ENCODE peak calls at places on chromosomes 2 and 18, in seven cellular contexts. V is activated naive CD4-positive, alpha-beta T cell; F is GM13977; J is AG08396; K is GM13976; I is NCI-H82; R is midbrain. C is an unnamed sample.

GRCh38 chr2:176729706-176730569 is 460.7 kb downstream of the MTX2 start:
- DNase-seq in K (no peak), F (no peak), J (no peak), V (no peak), R (no peak), I (peak), C (no peak)

GRCh38 chr2:231395188-231396057 is at the start of gene B3GNT7:
- DNase-seq in V (no peak), R (no peak), K (peak), J (no peak), I (no peak), F (peak), C (no peak)

GRCh38 chr2:188902906-188903305 is 71.3 kb upstream of the COL3A1 start:
- DNase-seq in I (no peak), K (no peak), V (no peak), F (no peak), J (peak), R (no peak), C (no peak)

GRCh38 chr2:234290671-234291070 is 206.2 kb downstream of the ARL4C start:
- DNase-seq in R (no peak), J (no peak), I (no peak), V (no peak), K (no peak), F (peak), C (peak)

GRCh38 chr2:168773719-168774521 is 28.5 kb upstream of the NOSTRIN start:
- DNase-seq in R (peak), K (peak), I (peak), F (peak), J (peak), V (no peak), C (no peak)

GRCh38 chr18:36899289-36899688 is 70.4 kb downstream of the KIAA1328 start:
- DNase-seq in I (peak), R (no peak), V (no peak), K (no peak), F (peak), J (no peak), C (no peak)

GRCh38 chr2:204234879-204235278 is 298.3 kb downstream of the ICOS start:
- DNase-seq in I (no peak), R (no peak), V (no peak), F (no peak), K (no peak), J (peak), C (no peak)

GRCh38 chr18:8696749-8697211 is 8.6 kb upstream of the MTCL1 start:
- DNase-seq in I (peak), F (peak), K (peak), R (peak), J (peak), V (peak), C (no peak)

GRCh38 chr18:50720281-50720680 is 99.5 kb downstream of the MRO start:
- DNase-seq in K (no peak), I (peak), V (no peak), J (no peak), R (no peak), F (no peak), C (no peak)

GRCh38 chr2:100820346-100821254 is 661 bp downstream of the NPAS2 start:
- DNase-seq in R (no peak), J (peak), I (no peak), K (peak), V (no peak), F (peak), C (no peak)

GRCh38 chr18:49021433-49022129 is 70.8 kb upstream of the SMAD7 start:
- DNase-seq in R (no peak), K (peak), V (no peak), J (no peak), F (peak), I (peak), C (peak)

GRCh38 chr18:23617412-23618009 is 31.2 kb upstream of the NPC1 start:
- DNase-seq in F (peak), J (no peak), V (no peak), K (peak), R (no peak), I (no peak), C (peak)

GRCh38 chr18:471701-472100 is 28.8 kb downstream of the COLEC12 start:
- DNase-seq in K (no peak), R (no peak), J (no peak), I (no peak), V (no peak), F (no peak), C (no peak)

GRCh38 chr2:8087480-8087840 is 594.4 kb upstream of the ID2 start:
- DNase-seq in J (no peak), I (no peak), V (no peak), K (no peak), F (no peak), R (no peak), C (no peak)

GRCh38 chr18:21110667-21111350 is 804 bp downstream of the ROCK1 start:
- DNase-seq in R (no peak), I (peak), F (peak), J (peak), V (peak), K (peak), C (no peak)

GRCh38 chr2:85756195-85756594 is 2.4 kb downstream of the ATOH8 start:
- DNase-seq in F (no peak), J (no peak), V (no peak), K (no peak), I (no peak), R (no peak), C (no peak)

GRCh38 chr2:212905640-212906201 is 245.7 kb downstream of the IKZF2 start:
- DNase-seq in F (no peak), I (no peak), V (no peak), K (no peak), J (no peak), R (no peak), C (no peak)

GRCh38 chr2:230904856-230905447 is 20.1 kb downstream of the GPR55 start:
- DNase-seq in K (no peak), R (no peak), J (no peak), V (no peak), I (no peak), F (no peak), C (no peak)

GRCh38 chr2:143263045-143263625 is 133.9 kb downstream of the ARHGAP15 start:
- DNase-seq in I (peak), K (no peak), J (no peak), V (no peak), R (no peak), F (no peak), C (no peak)

GRCh38 chr2:20781656-20782265 is 41.1 kb downstream of the LDAH start:
- DNase-seq in I (peak), F (no peak), K (peak), J (peak), V (no peak), R (no peak), C (no peak)

GRCh38 chr2:101140237-101140636 is 10.9 kb downstream of the TBC1D8 start:
- DNase-seq in F (no peak), I (no peak), R (no peak), J (no peak), K (no peak), V (no peak), C (no peak)

GRCh38 chr2:67649331-67650071 is 252.4 kb downstream of the ETAA1 start:
- DNase-seq in K (no peak), J (peak), I (peak), F (no peak), R (no peak), V (no peak), C (no peak)

GRCh38 chr2:73987109-73987947 is 2.6 kb downstream of the TET3 start:
- DNase-seq in F (no peak), R (peak), K (peak), I (peak), J (peak), V (no peak), C (no peak)